ENCODE peak calls at places on chromosomes 1 and 21, in five cellular contexts. One of them, this sample, is unnamed.
A peak's percentile ranks its signal among the peaks of the same experiment; 100 is the strongest.

GRCh38 chr1:156797212-156797871 is 19.3 kb downstream of the SH2D2A start:
- DNase-seq in lung: no peak
- DNase-seq in NCI-H1694 treated with DMSO at 0.1 percent for 48 hours: peak; percentile 51
- DNase-seq in NCI-H1092: peak; percentile 28
- DNase-seq in Ammon's horn: peak; percentile 57
- DNase-seq in this sample: peak; percentile 70

GRCh38 chr1:7552402-7552801 is 218.7 kb upstream of the VAMP3 start:
- DNase-seq in NCI-H1092: no peak
- DNase-seq in lung: peak; percentile 65
- DNase-seq in NCI-H1694 treated with DMSO at 0.1 percent for 48 hours: no peak
- DNase-seq in Ammon's horn: no peak
- DNase-seq in this sample: no peak

GRCh38 chr1:54069792-54070548 is 16.6 kb downstream of the TCEANC2 start:
- DNase-seq in lung: no peak
- DNase-seq in NCI-H1092: peak; percentile 4
- DNase-seq in NCI-H1694 treated with DMSO at 0.1 percent for 48 hours: peak; percentile 96
- DNase-seq in Ammon's horn: peak; percentile 52
- DNase-seq in this sample: peak; percentile 82

GRCh38 chr1:67582625-67583461 is 102.2 kb upstream of the GADD45A start:
- DNase-seq in NCI-H1092: no peak
- DNase-seq in lung: no peak
- DNase-seq in NCI-H1694 treated with DMSO at 0.1 percent for 48 hours: no peak
- DNase-seq in Ammon's horn: no peak
- DNase-seq in this sample: no peak

GRCh38 chr1:230287674-230288315 is 138.3 kb downstream of the PGBD5 start:
- DNase-seq in NCI-H1694 treated with DMSO at 0.1 percent for 48 hours: no peak
- DNase-seq in lung: no peak
- DNase-seq in Ammon's horn: no peak
- DNase-seq in NCI-H1092: no peak
- DNase-seq in this sample: no peak

GRCh38 chr1:24786191-24786590 is 40.9 kb downstream of the CLIC4 start:
- DNase-seq in NCI-H1092: no peak
- DNase-seq in lung: no peak
- DNase-seq in NCI-H1694 treated with DMSO at 0.1 percent for 48 hours: no peak
- DNase-seq in Ammon's horn: no peak
- DNase-seq in this sample: no peak

GRCh38 chr1:12040457-12041051 is 21.3 kb downstream of the MIIP start:
- DNase-seq in NCI-H1694 treated with DMSO at 0.1 percent for 48 hours: no peak
- DNase-seq in NCI-H1092: no peak
- DNase-seq in Ammon's horn: no peak
- DNase-seq in lung: peak; percentile 46
- DNase-seq in this sample: no peak

GRCh38 chr21:39006653-39007417 is 176.4 kb downstream of the PSMG1 start:
- DNase-seq in NCI-H1694 treated with DMSO at 0.1 percent for 48 hours: no peak
- DNase-seq in lung: peak; percentile 66
- DNase-seq in Ammon's horn: peak; percentile 65
- DNase-seq in NCI-H1092: no peak
- DNase-seq in this sample: peak; percentile 2

GRCh38 chr1:53377438-53377841 is 49.6 kb upstream of the LRP8 start:
- DNase-seq in lung: no peak
- DNase-seq in NCI-H1694 treated with DMSO at 0.1 percent for 48 hours: no peak
- DNase-seq in Ammon's horn: no peak
- DNase-seq in NCI-H1092: no peak
- DNase-seq in this sample: no peak

GRCh38 chr1:47818682-47819502 is 178.3 kb downstream of the TRABD2B start:
- DNase-seq in NCI-H1092: no peak
- DNase-seq in NCI-H1694 treated with DMSO at 0.1 percent for 48 hours: no peak
- DNase-seq in lung: no peak
- DNase-seq in Ammon's horn: no peak
- DNase-seq in this sample: no peak

GRCh38 chr1:5594056-5594956 is 397.9 kb downstream of the NPHP4 start:
- DNase-seq in Ammon's horn: peak; percentile 11
- DNase-seq in lung: peak; percentile 17
- DNase-seq in NCI-H1694 treated with DMSO at 0.1 percent for 48 hours: no peak
- DNase-seq in NCI-H1092: no peak
- DNase-seq in this sample: no peak

GRCh38 chr1:203323587-203323986 is 18.3 kb downstream of the BTG2 start:
- DNase-seq in NCI-H1694 treated with DMSO at 0.1 percent for 48 hours: no peak
- DNase-seq in Ammon's horn: no peak
- DNase-seq in NCI-H1092: no peak
- DNase-seq in lung: no peak
- DNase-seq in this sample: no peak

GRCh38 chr1:185595835-185596667 is 138.1 kb upstream of the HMCN1 start:
- DNase-seq in NCI-H1694 treated with DMSO at 0.1 percent for 48 hours: peak; percentile 30
- DNase-seq in lung: peak; percentile 53
- DNase-seq in NCI-H1092: no peak
- DNase-seq in Ammon's horn: peak; percentile 8
- DNase-seq in this sample: peak; percentile 50

GRCh38 chr1:178344513-178345077 is 152.2 kb downstream of the CLEC20A start:
- DNase-seq in NCI-H1694 treated with DMSO at 0.1 percent for 48 hours: no peak
- DNase-seq in lung: no peak
- DNase-seq in Ammon's horn: peak; percentile 55
- DNase-seq in NCI-H1092: no peak
- DNase-seq in this sample: peak; percentile 37

GRCh38 chr1:25689686-25690381 is 73.2 kb downstream of the MAN1C1 start:
- DNase-seq in Ammon's horn: no peak
- DNase-seq in lung: no peak
- DNase-seq in NCI-H1694 treated with DMSO at 0.1 percent for 48 hours: no peak
- DNase-seq in NCI-H1092: no peak
- DNase-seq in this sample: no peak

GRCh38 chr21:25507522-25507921 is 99.8 kb downstream of the MRPL39 start:
- DNase-seq in lung: no peak
- DNase-seq in Ammon's horn: no peak
- DNase-seq in NCI-H1092: no peak
- DNase-seq in NCI-H1694 treated with DMSO at 0.1 percent for 48 hours: no peak
- DNase-seq in this sample: no peak

GRCh38 chr1:247576514-247576913 is 11.6 kb upstream of the OR2G2 start:
- DNase-seq in NCI-H1092: no peak
- DNase-seq in lung: no peak
- DNase-seq in NCI-H1694 treated with DMSO at 0.1 percent for 48 hours: peak; percentile 17
- DNase-seq in Ammon's horn: peak; percentile 7
- DNase-seq in this sample: peak; percentile 17

GRCh38 chr1:53278294-53278693 is 40.0 kb upstream of the MAGOH start:
- DNase-seq in lung: peak; percentile 61
- DNase-seq in NCI-H1694 treated with DMSO at 0.1 percent for 48 hours: peak; percentile 45
- DNase-seq in Ammon's horn: no peak
- DNase-seq in NCI-H1092: no peak
- DNase-seq in this sample: peak; percentile 59

GRCh38 chr1:183164350-183164749 is 21.7 kb upstream of the LAMC2 start:
- DNase-seq in Ammon's horn: no peak
- DNase-seq in NCI-H1092: no peak
- DNase-seq in NCI-H1694 treated with DMSO at 0.1 percent for 48 hours: no peak
- DNase-seq in lung: no peak
- DNase-seq in this sample: no peak

GRCh38 chr1:231387770-231388669 is 34.1 kb downstream of the EGLN1 start:
- DNase-seq in NCI-H1694 treated with DMSO at 0.1 percent for 48 hours: no peak
- DNase-seq in NCI-H1092: no peak
- DNase-seq in Ammon's horn: no peak
- DNase-seq in lung: no peak
- DNase-seq in this sample: no peak

GRCh38 chr1:94989911-94990463 is 63.1 kb upstream of the CNN3 start:
- DNase-seq in Ammon's horn: no peak
- DNase-seq in NCI-H1694 treated with DMSO at 0.1 percent for 48 hours: peak; percentile 47
- DNase-seq in NCI-H1092: no peak
- DNase-seq in lung: no peak
- DNase-seq in this sample: peak; percentile 21

GRCh38 chr1:43991200-43991475 is 261 bp upstream of the CCDC24 start:
- DNase-seq in lung: peak; percentile 41
- DNase-seq in Ammon's horn: no peak
- DNase-seq in NCI-H1092: no peak
- DNase-seq in NCI-H1694 treated with DMSO at 0.1 percent for 48 hours: no peak
- DNase-seq in this sample: no peak

GRCh38 chr1:25773441-25774125 is 26.4 kb upstream of the SELENON start:
- DNase-seq in NCI-H1092: no peak
- DNase-seq in NCI-H1694 treated with DMSO at 0.1 percent for 48 hours: no peak
- DNase-seq in lung: peak; percentile 39
- DNase-seq in Ammon's horn: no peak
- DNase-seq in this sample: no peak

GRCh38 chr21:37452222-37452621 is 85.6 kb downstream of the DYRK1A start:
- DNase-seq in NCI-H1694 treated with DMSO at 0.1 percent for 48 hours: no peak
- DNase-seq in NCI-H1092: no peak
- DNase-seq in lung: no peak
- DNase-seq in Ammon's horn: peak; percentile 25
- DNase-seq in this sample: peak; percentile 67

GRCh38 chr1:36034692-36035091 is 49.2 kb upstream of the TEKT2 start:
- DNase-seq in lung: no peak
- DNase-seq in NCI-H1092: no peak
- DNase-seq in Ammon's horn: no peak
- DNase-seq in NCI-H1694 treated with DMSO at 0.1 percent for 48 hours: no peak
- DNase-seq in this sample: no peak

GRCh38 chr21:45294509-45295291 is 7.0 kb upstream of the POFUT2 start:
- DNase-seq in Ammon's horn: no peak
- DNase-seq in NCI-H1092: no peak
- DNase-seq in lung: peak; percentile 78
- DNase-seq in NCI-H1694 treated with DMSO at 0.1 percent for 48 hours: no peak
- DNase-seq in this sample: no peak

GRCh38 chr1:210342986-210343780 is 14.5 kb downstream of the HHAT start:
- DNase-seq in Ammon's horn: no peak
- DNase-seq in lung: no peak
- DNase-seq in NCI-H1092: peak; percentile 52
- DNase-seq in NCI-H1694 treated with DMSO at 0.1 percent for 48 hours: no peak
- DNase-seq in this sample: no peak

GRCh38 chr1:12087797-12088314 is 24.8 kb downstream of the TNFRSF8 start:
- DNase-seq in NCI-H1092: no peak
- DNase-seq in Ammon's horn: no peak
- DNase-seq in lung: no peak
- DNase-seq in NCI-H1694 treated with DMSO at 0.1 percent for 48 hours: no peak
- DNase-seq in this sample: no peak

GRCh38 chr1:24558902-24559791 is 3.3 kb downstream of the NCMAP start:
- DNase-seq in lung: peak; percentile 83
- DNase-seq in NCI-H1092: peak; percentile 59
- DNase-seq in Ammon's horn: peak; percentile 85
- DNase-seq in NCI-H1694 treated with DMSO at 0.1 percent for 48 hours: no peak
- DNase-seq in this sample: no peak

GRCh38 chr1:214414691-214415090 is 133.7 kb downstream of the SMYD2 start:
- DNase-seq in Ammon's horn: no peak
- DNase-seq in lung: no peak
- DNase-seq in NCI-H1092: no peak
- DNase-seq in NCI-H1694 treated with DMSO at 0.1 percent for 48 hours: no peak
- DNase-seq in this sample: no peak

GRCh38 chr1:209227941-209228340 is 355.6 kb upstream of the CAMK1G start:
- DNase-seq in NCI-H1092: no peak
- DNase-seq in lung: no peak
- DNase-seq in Ammon's horn: no peak
- DNase-seq in NCI-H1694 treated with DMSO at 0.1 percent for 48 hours: no peak
- DNase-seq in this sample: no peak

GRCh38 chr21:45562965-45563364 is 20.7 kb upstream of the SLC19A1 start:
- DNase-seq in NCI-H1092: no peak
- DNase-seq in NCI-H1694 treated with DMSO at 0.1 percent for 48 hours: no peak
- DNase-seq in Ammon's horn: no peak
- DNase-seq in lung: no peak
- DNase-seq in this sample: no peak

GRCh38 chr1:77970192-77970591 is 8.7 kb downstream of the FUBP1 start:
- DNase-seq in lung: no peak
- DNase-seq in NCI-H1694 treated with DMSO at 0.1 percent for 48 hours: no peak
- DNase-seq in Ammon's horn: no peak
- DNase-seq in NCI-H1092: no peak
- DNase-seq in this sample: no peak

GRCh38 chr1:32876341-32877210 is 5.9 kb upstream of the FNDC5 start:
- DNase-seq in NCI-H1694 treated with DMSO at 0.1 percent for 48 hours: peak; percentile 60
- DNase-seq in lung: no peak
- DNase-seq in NCI-H1092: no peak
- DNase-seq in Ammon's horn: peak; percentile 71
- DNase-seq in this sample: peak; percentile 50

GRCh38 chr1:67005068-67005467 is 48.9 kb downstream of the SLC35D1 start:
- DNase-seq in NCI-H1092: peak; percentile 17
- DNase-seq in lung: no peak
- DNase-seq in Ammon's horn: no peak
- DNase-seq in NCI-H1694 treated with DMSO at 0.1 percent for 48 hours: no peak
- DNase-seq in this sample: no peak

GRCh38 chr1:89176971-89177370 is 1.2 kb upstream of the GBP7 start:
- DNase-seq in Ammon's horn: no peak
- DNase-seq in NCI-H1694 treated with DMSO at 0.1 percent for 48 hours: no peak
- DNase-seq in NCI-H1092: no peak
- DNase-seq in lung: no peak
- DNase-seq in this sample: no peak

GRCh38 chr1:226653311-226653921 is 85.7 kb downstream of the ITPKB start:
- DNase-seq in NCI-H1092: no peak
- DNase-seq in Ammon's horn: no peak
- DNase-seq in lung: no peak
- DNase-seq in NCI-H1694 treated with DMSO at 0.1 percent for 48 hours: no peak
- DNase-seq in this sample: no peak

GRCh38 chr1:67013573-67013972 is 40.4 kb downstream of the SLC35D1 start:
- DNase-seq in Ammon's horn: no peak
- DNase-seq in NCI-H1694 treated with DMSO at 0.1 percent for 48 hours: no peak
- DNase-seq in lung: no peak
- DNase-seq in NCI-H1092: no peak
- DNase-seq in this sample: no peak

GRCh38 chr1:1461721-1462317 is 9.7 kb upstream of the ATAD3B start:
- DNase-seq in NCI-H1092: no peak
- DNase-seq in NCI-H1694 treated with DMSO at 0.1 percent for 48 hours: no peak
- DNase-seq in lung: no peak
- DNase-seq in Ammon's horn: no peak
- DNase-seq in this sample: no peak